ENCODE peak calls at places on chromosomes 16 and 17, in eight cellular contexts. X is GM13976; P is activated CD4-positive, alpha-beta T cell treated with anti-CD3 and anti-CD28 coated beads, Interleukin-2, amount 10 ng/mL, durations not matched to agents 7 days and 5 days; Q is lung; J is neural progenitor cell; N is kidney tubule cell; T is T-helper 2 cell; H is adipocyte. V is an unnamed sample.

GRCh38 chr16:8611886-8612595 is 9.5 kb upstream of the METTL22 start:
- DNase-seq in X (no peak), P (no peak), Q (no peak), J (no peak), N (peak), T (no peak), H (no peak), V (no peak)

GRCh38 chr17:35372846-35373531 is 432 bp downstream of the SLFN11 start:
- DNase-seq in X (no peak), P (peak), Q (no peak), J (peak), N (no peak), T (peak), H (peak), V (peak)

GRCh38 chr17:54902611-54903010 is 2.0 kb downstream of the TOM1L1 start:
- DNase-seq in X (no peak), P (no peak), Q (no peak), J (no peak), N (no peak), T (no peak), H (no peak), V (no peak)

GRCh38 chr16:8776193-8776592 is 21.2 kb downstream of the TMEM186 start:
- DNase-seq in X (no peak), P (no peak), Q (no peak), J (no peak), N (no peak), T (no peak), H (no peak), V (peak)

GRCh38 chr16:77761204-77761603 is 27.2 kb upstream of the VAT1L start:
- DNase-seq in X (no peak), P (no peak), Q (no peak), J (no peak), N (no peak), T (no peak), H (no peak), V (peak)

GRCh38 chr16:73483934-73484712 is 436.2 kb upstream of the ZFHX3 start:
- DNase-seq in X (no peak), P (no peak), Q (no peak), J (no peak), N (no peak), T (no peak), H (no peak), V (peak)

GRCh38 chr16:70750893-70751467 is 50.0 kb downstream of the VAC14 start:
- DNase-seq in X (no peak), P (no peak), Q (peak), J (no peak), N (peak), T (no peak), H (no peak), V (no peak)

GRCh38 chr17:82234211-82235055 is 5.6 kb downstream of the SLC16A3 start:
- DNase-seq in X (no peak), P (no peak), Q (no peak), J (no peak), N (peak), T (no peak), H (no peak), V (no peak)

GRCh38 chr17:43673516-43674323 is 12.0 kb upstream of the MEOX1 start:
- DNase-seq in X (peak), P (peak), Q (peak), J (peak), N (peak), T (peak), H (peak), V (peak)

GRCh38 chr17:20086416-20087074 is 77.4 kb downstream of the SPECC1 start:
- DNase-seq in X (no peak), P (no peak), Q (no peak), J (no peak), N (no peak), T (no peak), H (no peak), V (no peak)

GRCh38 chr17:48439072-48439471 is 9.1 kb upstream of the SKAP1 start:
- DNase-seq in X (no peak), P (no peak), Q (no peak), J (no peak), N (no peak), T (no peak), H (no peak), V (no peak)

GRCh38 chr16:85392756-85393673 is 220.1 kb upstream of the GSE1 start:
- DNase-seq in X (no peak), P (no peak), Q (no peak), J (no peak), N (no peak), T (no peak), H (no peak), V (no peak)

GRCh38 chr17:49180303-49180702 is 30.1 kb downstream of the GNGT2 start:
- DNase-seq in X (peak), P (peak), Q (peak), J (peak), N (peak), T (peak), H (peak), V (peak)

GRCh38 chr17:38578229-38578628 is 27.5 kb downstream of the SRCIN1 start:
- DNase-seq in X (no peak), P (no peak), Q (no peak), J (peak), N (no peak), T (no peak), H (no peak), V (peak)

GRCh38 chr17:64573214-64573613 is 66.4 kb downstream of the CEP95 start:
- DNase-seq in X (no peak), P (no peak), Q (no peak), J (no peak), N (no peak), T (peak), H (no peak), V (no peak)

GRCh38 chr17:975321-975982 is 4.1 kb downstream of the NXN start:
- DNase-seq in X (no peak), P (no peak), Q (no peak), J (no peak), N (no peak), T (no peak), H (peak), V (no peak)

GRCh38 chr17:17425005-17425404 is 51.8 kb upstream of the MED9 start:
- DNase-seq in X (no peak), P (no peak), Q (no peak), J (no peak), N (no peak), T (no peak), H (no peak), V (no peak)

GRCh38 chr17:77405867-77406513 is 265.2 kb downstream of the SEC14L1 start:
- DNase-seq in X (no peak), P (peak), Q (no peak), J (no peak), N (no peak), T (peak), H (no peak), V (no peak)

GRCh38 chr17:58330997-58331814 is 2.6 kb upstream of the TSPOAP1 start:
- DNase-seq in X (no peak), P (peak), Q (peak), J (no peak), N (no peak), T (peak), H (no peak), V (no peak)

GRCh38 chr16:20611975-20612471 is 35.9 kb upstream of the ACSM2B start:
- DNase-seq in X (no peak), P (no peak), Q (peak), J (no peak), N (no peak), T (no peak), H (no peak), V (no peak)

GRCh38 chr17:80889231-80889896 is 102.3 kb upstream of the CHMP6 start:
- DNase-seq in X (no peak), P (no peak), Q (no peak), J (no peak), N (no peak), T (peak), H (no peak), V (no peak)

GRCh38 chr16:10609410-10609774 is 29.0 kb upstream of the EMP2 start:
- DNase-seq in X (no peak), P (no peak), Q (no peak), J (no peak), N (peak), T (no peak), H (peak), V (peak)

GRCh38 chr16:86836503-86837125 is 258.3 kb downstream of the FOXL1 start:
- DNase-seq in X (no peak), P (no peak), Q (no peak), J (no peak), N (peak), T (no peak), H (peak), V (no peak)

GRCh38 chr16:87445486-87445885 is 47.3 kb downstream of the ZCCHC14 start:
- DNase-seq in X (no peak), P (no peak), Q (no peak), J (no peak), N (no peak), T (no peak), H (no peak), V (no peak)

GRCh38 chr17:7932949-7933348 is 943 bp downstream of the CNTROB start:
- DNase-seq in X (peak), P (peak), Q (peak), J (peak), N (peak), T (peak), H (peak), V (peak)

GRCh38 chr17:30378191-30378796 is 433 bp upstream of the CPD start:
- DNase-seq in X (peak), P (peak), Q (no peak), J (peak), N (peak), T (peak), H (peak), V (no peak)

GRCh38 chr17:49438885-49439284 is 24.2 kb upstream of the PHB1 start:
- DNase-seq in X (no peak), P (no peak), Q (no peak), J (peak), N (no peak), T (no peak), H (no peak), V (peak)

GRCh38 chr16:84874004-84874435 is 54.2 kb downstream of the CRISPLD2 start:
- DNase-seq in X (no peak), P (no peak), Q (no peak), J (no peak), N (peak), T (no peak), H (peak), V (no peak)

GRCh38 chr16:69131167-69131748 is 1.1 kb downstream of the CHTF8 start:
- DNase-seq in X (peak), P (peak), Q (no peak), J (peak), N (peak), T (peak), H (peak), V (no peak)

GRCh38 chr17:9969301-9969935 is 64.3 kb upstream of the RCVRN start:
- DNase-seq in X (no peak), P (no peak), Q (no peak), J (no peak), N (no peak), T (no peak), H (no peak), V (peak)

GRCh38 chr16:89290887-89291286 is 73.4 kb downstream of the ZNF778 start:
- DNase-seq in X (no peak), P (no peak), Q (no peak), J (peak), N (no peak), T (no peak), H (no peak), V (peak)

GRCh38 chr17:81012574-81013447 is 21.2 kb downstream of the CHMP6 start:
- DNase-seq in X (no peak), P (no peak), Q (no peak), J (no peak), N (no peak), T (no peak), H (no peak), V (no peak)

V was measured in ELF-1.